ENCODE peak calls at places on chromosome 1, in ten cellular contexts. A, I, X, W, R, U, T, L, F and E are unnamed samples.

GRCh38 chr1:187696092-187696491 is 867.3 kb downstream of the PLA2G4A start:
- DNase-seq in W (no peak), T (no peak), A (peak), U (no peak), I (no peak), F (no peak), R (no peak), L (peak), X (no peak), E (peak)

GRCh38 chr1:180540697-180541594 is 17.8 kb upstream of the OVAAL start:
- DNase-seq in U (no peak), L (peak), X (no peak), T (no peak), F (no peak), W (no peak), I (no peak), R (no peak), A (no peak), E (no peak)

GRCh38 chr1:68174173-68175113 is 57.9 kb downstream of the WLS start:
- DNase-seq in I (peak), A (peak), T (no peak), U (no peak), X (peak), W (peak), F (no peak), L (peak), R (peak), E (peak)

GRCh38 chr1:8059161-8059622 is 33.1 kb upstream of the ERRFI1 start:
- DNase-seq in L (peak), W (no peak), X (no peak), R (peak), A (no peak), I (no peak), T (no peak), F (no peak), U (no peak), E (no peak)

GRCh38 chr1:2073382-2074230 is 23.4 kb downstream of the PRKCZ start:
- DNase-seq in W (no peak), F (no peak), I (no peak), T (no peak), L (no peak), U (no peak), A (no peak), R (peak), X (peak), E (no peak)

GRCh38 chr1:81833722-81834121 is 33.0 kb downstream of the ADGRL2 start:
- DNase-seq in W (no peak), F (no peak), I (no peak), U (no peak), R (peak), T (no peak), L (no peak), A (no peak), X (no peak), E (no peak)

GRCh38 chr1:185719021-185719420 is 15.2 kb upstream of the HMCN1 start:
- DNase-seq in U (no peak), T (no peak), W (no peak), R (peak), I (no peak), A (no peak), F (no peak), X (peak), L (peak), E (peak)

GRCh38 chr1:117290855-117291254 is 76.4 kb upstream of the MAN1A2 start:
- DNase-seq in L (peak), U (no peak), I (no peak), R (peak), A (no peak), F (no peak), T (no peak), W (no peak), X (no peak), E (no peak)

GRCh38 chr1:55235722-55236121 is 20.6 kb upstream of the USP24 start:
- DNase-seq in W (no peak), A (no peak), I (no peak), L (peak), U (no peak), T (no peak), R (peak), X (peak), F (no peak), E (no peak)